ENCODE peak calls at places on chromosomes 12 and 14, in nine cellular contexts. W, O, T, A, V, P, G, X and J are unnamed samples.

GRCh38 chr14:22303589-22304195 is 285.3 kb downstream of the DAD1 start:
- DNase-seq in W (no peak), O (peak; percentile 4), T (peak; percentile 63), A (peak; percentile 61), V (peak; percentile 48), P (no peak), G (peak; percentile 18), X (no peak), J (peak; percentile 46)

GRCh38 chr12:67795235-67795634 is 146.7 kb downstream of the DYRK2 start:
- DNase-seq in W (peak; percentile 24), O (no peak), T (peak; percentile 60), A (no peak), V (no peak), P (no peak), G (no peak), X (no peak), J (no peak)

GRCh38 chr12:48824112-48824511 is 5.8 kb downstream of the CACNB3 start:
- DNase-seq in W (no peak), O (no peak), T (no peak), A (peak; percentile 83), V (no peak), P (no peak), G (no peak), X (peak; percentile 89), J (peak; percentile 36)

GRCh38 chr12:49920241-49920914 is 16.7 kb upstream of the FAIM2 start:
- DNase-seq in W (no peak), O (no peak), T (peak; percentile 23), A (no peak), V (peak; percentile 81), P (no peak), G (no peak), X (no peak), J (no peak)

GRCh38 chr14:104296388-104297312 is 158.3 kb downstream of the KIF26A start:
- DNase-seq in W (no peak), O (peak; percentile 92), T (no peak), A (no peak), V (no peak), P (no peak), G (no peak), X (no peak), J (no peak)

GRCh38 chr12:1791104-1791927 is 29.0 kb upstream of the LRTM2 start:
- DNase-seq in W (peak; percentile 80), O (peak; percentile 73), T (peak; percentile 72), A (peak; percentile 73), V (peak; percentile 82), P (peak; percentile 38), G (peak; percentile 60), X (peak; percentile 70), J (peak; percentile 78)

GRCh38 chr12:87870061-87870460 is 159.1 kb downstream of the C12orf50 start:
- DNase-seq in W (no peak), O (no peak), T (peak; percentile 10), A (no peak), V (peak; percentile 33), P (no peak), G (no peak), X (no peak), J (no peak)

GRCh38 chr12:95543305-95543704 is 8.0 kb downstream of the USP44 start:
- DNase-seq in W (no peak), O (no peak), T (no peak), A (no peak), V (no peak), P (no peak), G (no peak), X (no peak), J (no peak)

GRCh38 chr12:7162691-7163114 is 26.8 kb upstream of the PEX5 start:
- DNase-seq in W (peak; percentile 76), O (no peak), T (peak; percentile 41), A (peak; percentile 92), V (peak; percentile 54), P (peak; percentile 76), G (peak; percentile 58), X (no peak), J (no peak)

GRCh38 chr12:122072031-122072970 is 6.3 kb upstream of the MLXIP start:
- DNase-seq in W (peak; percentile 69), O (peak; percentile 83), T (peak; percentile 90), A (no peak), V (peak; percentile 93), P (no peak), G (peak; percentile 26), X (no peak), J (no peak)

GRCh38 chr12:106179086-106179485 is 40.3 kb upstream of the NUAK1 start:
- DNase-seq in W (peak; percentile 56), O (no peak), T (no peak), A (no peak), V (no peak), P (no peak), G (peak; percentile 36), X (no peak), J (no peak)

GRCh38 chr12:66036317-66036716 is 94.2 kb downstream of the LLPH start:
- DNase-seq in W (peak; percentile 40), O (no peak), T (peak; percentile 93), A (no peak), V (peak; percentile 92), P (peak; percentile 82), G (no peak), X (no peak), J (no peak)

GRCh38 chr12:30761730-30762129 is 7.0 kb upstream of the CAPRIN2 start:
- DNase-seq in W (no peak), O (no peak), T (no peak), A (no peak), V (no peak), P (no peak), G (no peak), X (no peak), J (no peak)

GRCh38 chr14:64060648-64061096 is 207.9 kb downstream of the SYNE2 start:
- DNase-seq in W (no peak), O (no peak), T (peak; percentile 69), A (peak; percentile 95), V (peak; percentile 11), P (peak; percentile 29), G (peak; percentile 78), X (peak; percentile 7), J (peak; percentile 36)

GRCh38 chr14:92677087-92677668 is 71.2 kb downstream of the LGMN start:
- DNase-seq in W (no peak), O (no peak), T (no peak), A (no peak), V (no peak), P (no peak), G (no peak), X (no peak), J (peak; percentile 36)
- H3K27ac ChIP-seq in W (no peak overlapping the region), O (no peak overlapping the region), T (no peak overlapping the region), A (no peak overlapping the region), V (no peak overlapping the region), P (no peak overlapping the region), G (no peak overlapping the region), X (no peak overlapping the region), J (no peak overlapping the region)

GRCh38 chr12:114320101-114320500 is 85.8 kb downstream of the TBX5 start:
- DNase-seq in W (no peak), O (no peak), T (no peak), A (no peak), V (no peak), P (no peak), G (no peak), X (no peak), J (no peak)

GRCh38 chr12:114320910-114321309 is 85.0 kb downstream of the TBX5 start:
- DNase-seq in W (no peak), O (no peak), T (no peak), A (no peak), V (no peak), P (no peak), G (no peak), X (no peak), J (no peak)

GRCh38 chr12:114321524-114321923 is 84.4 kb downstream of the TBX5 start:
- DNase-seq in W (no peak), O (no peak), T (no peak), A (no peak), V (no peak), P (no peak), G (no peak), X (no peak), J (no peak)

GRCh38 chr12:114316076-114316475 is 89.9 kb downstream of the TBX5 start:
- DNase-seq in W (no peak), O (no peak), T (peak; percentile 47), A (peak; percentile 15), V (peak; percentile 90), P (no peak), G (no peak), X (no peak), J (no peak)

GRCh38 chr12:114319422-114319821 is 86.5 kb downstream of the TBX5 start:
- DNase-seq in W (no peak), O (no peak), T (no peak), A (no peak), V (peak; percentile 89), P (no peak), G (no peak), X (no peak), J (no peak)
- TF ChIP-seq EZH2phosphoT487 in W (no peak), O (no peak), T (no peak), A (no peak), V (no peak), P (no peak), G (no peak), X (no peak), J (no peak)

GRCh38 chr12:12441051-12441807 is 84.4 kb downstream of the BORCS5 start:
- DNase-seq in W (no peak), O (no peak), T (no peak), A (no peak), V (no peak), P (no peak), G (no peak), X (no peak), J (no peak)
- H3K27ac ChIP-seq in W (peak overlapping the region; percentile 91), O (peak overlapping the region; percentile 75), T (peak overlapping the region; percentile 68), A (no peak overlapping the region), V (no peak overlapping the region), P (no peak overlapping the region), G (no peak overlapping the region), X (no peak overlapping the region), J (no peak overlapping the region)

DNA sequence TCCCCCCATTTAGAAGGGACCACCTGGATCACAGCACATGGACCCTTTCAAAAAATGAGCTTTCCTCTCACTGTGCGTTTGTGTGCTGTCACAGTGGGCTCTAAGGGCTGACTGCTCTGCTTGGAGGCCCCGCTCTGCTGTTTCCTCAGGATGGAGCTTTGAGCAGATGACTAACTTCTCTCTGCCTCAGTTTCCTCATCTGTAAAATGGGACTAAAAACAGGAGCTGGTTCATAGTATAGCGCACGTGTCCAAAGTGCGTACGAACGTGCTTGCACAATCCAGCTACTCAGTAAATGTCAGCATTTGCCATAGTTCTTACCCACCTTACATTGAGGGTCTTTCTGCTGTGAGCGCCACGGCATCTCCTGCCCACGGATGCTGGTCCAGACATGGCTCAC is 12.7 kb upstream of the DNAH10 start:
- DNase-seq in W (no peak), O (no peak), T (no peak), A (no peak), V (no peak), P (no peak), G (no peak), X (no peak), J (no peak)
- TF ChIP-seq EZH2phosphoT487 in W (no peak), O (no peak), T (no peak), A (no peak), V (no peak), P (no peak), G (no peak), X (no peak), J (no peak)

DNA sequence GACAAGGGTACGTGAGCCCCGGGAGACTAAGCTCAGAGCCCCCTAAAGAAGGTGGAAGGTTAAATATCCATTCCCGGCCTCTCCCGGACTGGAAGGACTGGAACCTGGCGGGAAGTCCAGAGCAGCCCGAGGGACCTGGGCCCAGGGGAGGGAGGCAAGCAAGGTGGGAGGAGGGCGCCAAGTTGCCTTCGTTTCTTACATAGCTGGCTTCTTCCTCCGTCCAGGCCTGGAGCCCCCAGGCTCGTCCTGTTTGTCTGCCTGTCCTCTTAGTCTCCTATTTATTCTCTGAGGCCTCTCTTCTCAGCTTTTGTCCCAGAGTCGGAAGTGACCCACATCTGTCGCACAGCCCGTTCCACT is 706 bp downstream of the PCK2 start:
- DNase-seq in W (no peak), O (no peak), T (no peak), A (peak; percentile 30), V (no peak), P (no peak), G (peak; percentile 45), X (no peak), J (peak; percentile 52)
- H3K27ac ChIP-seq in W (peak overlapping the region; percentile 95), O (peak overlapping the region; percentile 73), T (peak overlapping the region; percentile 23), A (peak overlapping the region; percentile 97), V (peak overlapping the region; percentile 70), P (peak overlapping the region; percentile 87), G (no peak overlapping the region), X (peak overlapping the region; percentile 36), J (peak overlapping the region; percentile 75)